ENCODE peak calls at places on chromosomes 12 and 14, in eight cellular contexts. R is AG04449, F is germinal center, L is T47D, D is A549, E is HuH-7, V is posterior cingulate gyrus, N is HCEC 1CT. P is an unnamed sample.

GRCh38 chr14:44589180-44589579 is 82.1 kb upstream of the FSCB start:
- DNase-seq in D (no peak), F (no peak), R (no peak), N (no peak), L (no peak), E (no peak), V (no peak), P (peak; percentile 39)

GRCh38 chr14:91606851-91607250 is 96.7 kb upstream of the PPP4R3A start:
- DNase-seq in N (no peak), E (no peak), F (no peak), R (no peak), L (no peak), V (no peak), D (no peak), P (no peak)

GRCh38 chr14:51474854-51475253 is 176.9 kb upstream of the FRMD6 start:
- DNase-seq in R (no peak), D (no peak), E (no peak), N (no peak), F (no peak), L (no peak), V (no peak), P (no peak)

GRCh38 chr12:7118914-7119313 is 9.8 kb downstream of the RBP5 start:
- DNase-seq in D (no peak), F (no peak), R (no peak), L (no peak), E (no peak), N (no peak), V (no peak), P (no peak)

GRCh38 chr12:2589381-2589780 is 205.4 kb upstream of the FKBP4 start:
- DNase-seq in N (no peak), D (no peak), L (no peak), F (no peak), V (no peak), R (no peak), E (no peak), P (no peak)

GRCh38 chr14:73567951-73568885 is 795 bp upstream of the ACOT2 start:
- DNase-seq in E (no peak), D (no peak), F (no peak), L (no peak), V (no peak), R (no peak), N (peak; percentile 44), P (peak; percentile 47)

GRCh38 chr12:132554857-132555630 is 55.3 kb downstream of the LRCOL1 start:
- DNase-seq in E (peak; percentile 69), R (no peak), F (no peak), N (no peak), L (no peak), V (no peak), D (peak; percentile 64), P (no peak)

GRCh38 chr12:6533653-6534157 is 612 bp upstream of the GAPDH start:
- DNase-seq in R (no peak), F (peak; percentile 73), N (peak; percentile 86), L (no peak), V (peak; percentile 96), E (peak; percentile 75), D (peak; percentile 95), P (peak; percentile 89)

GRCh38 chr14:83873626-83874025 is 1656.3 kb upstream of the FLRT2 start:
- DNase-seq in V (no peak), E (no peak), F (no peak), D (no peak), L (no peak), R (no peak), N (no peak), P (no peak)

GRCh38 chr14:50520947-50521815 is 11.2 kb downstream of the MAP4K5 start:
- DNase-seq in E (no peak), V (no peak), N (peak; percentile 96), R (peak; percentile 54), L (no peak), F (no peak), D (peak; percentile 66), P (peak; percentile 97)

GRCh38 chr12:7101047-7101693 is 7.8 kb downstream of the C1RL start:
- DNase-seq in D (no peak), R (no peak), V (no peak), N (no peak), F (no peak), E (no peak), L (no peak), P (no peak)

GRCh38 chr14:100629696-100630095 is 42.5 kb upstream of the BEGAIN start:
- DNase-seq in L (no peak), D (no peak), E (no peak), R (no peak), V (peak; percentile 90), F (no peak), N (no peak), P (no peak)

GRCh38 chr14:47022721-47023120 is 371.1 kb upstream of the RPL10L start:
- DNase-seq in N (no peak), F (no peak), D (no peak), V (no peak), L (no peak), R (no peak), E (no peak), P (no peak)

GRCh38 chr14:99391671-99392070 is 89.0 kb downstream of the SETD3 start:
- DNase-seq in R (peak; percentile 33), N (no peak), D (no peak), L (no peak), E (no peak), V (no peak), F (no peak), P (peak; percentile 48)

GRCh38 chr12:7130791-7131501 is 775 bp downstream of the CLSTN3 start:
- DNase-seq in R (no peak), F (peak; percentile 51), D (no peak), E (peak; percentile 62), V (peak; percentile 96), L (no peak), N (peak; percentile 10), P (peak; percentile 70)

GRCh38 chr12:113091506-113091905 is 35.0 kb downstream of the DTX1 start:
- DNase-seq in L (no peak), E (no peak), N (no peak), D (no peak), R (no peak), V (no peak), F (no peak), P (no peak)

GRCh38 chr14:69002069-69002468 is 23.0 kb upstream of the ACTN1 start:
- DNase-seq in R (no peak), E (peak; percentile 60), F (no peak), D (peak; percentile 75), N (peak; percentile 25), L (peak; percentile 87), V (peak; percentile 26), P (peak; percentile 56)

GRCh38 chr12:68461645-68462044 is 129.5 kb upstream of the MDM1 start:
- DNase-seq in E (no peak), R (no peak), D (no peak), L (no peak), F (no peak), V (no peak), N (no peak), P (no peak)

GRCh38 chr14:100734031-100734990 is 7.6 kb downstream of the DLK1 start:
- DNase-seq in V (peak; percentile 74), L (no peak), R (no peak), E (no peak), D (no peak), F (no peak), N (no peak), P (no peak)

GRCh38 chr12:59808317-59808910 is 212.6 kb downstream of the SLC16A7 start:
- DNase-seq in E (peak; percentile 39), V (no peak), F (peak; percentile 11), N (peak; percentile 50), D (peak; percentile 28), L (peak; percentile 40), R (no peak), P (peak; percentile 60)

GRCh38 chr12:60689137-60689536 is 1093.3 kb downstream of the SLC16A7 start:
- DNase-seq in D (peak; percentile 3), L (no peak), N (no peak), V (no peak), R (no peak), F (no peak), E (no peak), P (no peak)

GRCh38 chr14:88477513-88478250 is 77.1 kb downstream of the PTPN21 start:
- DNase-seq in L (no peak), E (no peak), V (no peak), R (no peak), N (peak; percentile 5), D (no peak), F (no peak), P (no peak)

GRCh38 chr12:46445093-46445492 is 72.5 kb upstream of the SLC38A2 start:
- DNase-seq in V (no peak), F (no peak), E (no peak), L (no peak), D (peak; percentile 24), R (no peak), N (no peak), P (no peak)